ENCODE peak calls at places on chromosome 19, in six cellular contexts. F is KBM-7; L is activated naive CD4-positive, alpha-beta T cell treated with anti-CD3 and anti-CD28 coated beads, Interleukin-2, amount 50 U/mL, for 72 hours; V is GM23248; H is cardiac fibroblast; T is right cardiac atrium. Z is an unnamed sample.

GRCh38 chr19:46351241-46352041 is 4.6 kb downstream of the PPP5C start:
- DNase-seq in F (peak), L (no peak), V (peak), H (peak), T (peak), Z (no peak)

GRCh38 chr19:45063851-45064801 is 12.2 kb downstream of the ZNF296 start:
- DNase-seq in F (no peak), L (no peak), V (no peak), H (no peak), T (no peak), Z (no peak)

GRCh38 chr19:11239377-11240000 is at the start of gene ANGPTL8:
- DNase-seq in F (no peak), L (no peak), V (no peak), H (no peak), T (no peak), Z (no peak)

GRCh38 chr19:44677019-44677809 is 5.9 kb downstream of the CEACAM19 start:
- DNase-seq in F (peak), L (no peak), V (peak), H (peak), T (no peak), Z (no peak)

GRCh38 chr19:17058236-17058635 is 17.0 kb downstream of the HAUS8 start:
- DNase-seq in F (no peak), L (no peak), V (peak), H (peak), T (no peak), Z (no peak)

GRCh38 chr19:16378291-16378889 is 53.8 kb downstream of the KLF2 start:
- DNase-seq in F (no peak), L (no peak), V (no peak), H (no peak), T (no peak), Z (no peak)

GRCh38 chr19:27672309-27673047 is 1540.5 kb downstream of the UQCRFS1 start:
- DNase-seq in F (no peak), L (no peak), V (no peak), H (no peak), T (peak), Z (no peak)

GRCh38 chr19:55693336-55693974 is 18.4 kb downstream of the EPN1 start:
- DNase-seq in F (no peak), L (no peak), V (no peak), H (no peak), T (peak), Z (no peak)

GRCh38 chr19:5131866-5132561 is 163.1 kb downstream of the KDM4B start:
- DNase-seq in F (no peak), L (no peak), V (no peak), H (no peak), T (no peak), Z (no peak)

GRCh38 chr19:45251452-45252354 is 632 bp downstream of the MARK4 start:
- DNase-seq in F (no peak), L (peak), V (peak), H (no peak), T (peak), Z (no peak)

GRCh38 chr19:50313812-50314536 is 15.2 kb downstream of the KCNC3 start:
- DNase-seq in F (no peak), L (no peak), V (no peak), H (no peak), T (no peak), Z (no peak)

Z was measured in occipital lobe.